ENCODE peak calls at places on chromosomes 13 and 19, in nine cellular contexts. N, V, G, F, J, Z, M, K and L are unnamed samples.

GRCh38 chr19:7870571-7871279 is 3.5 kb downstream of the PRR36 start:
- DNase-seq in N (no peak), V (peak; percentile 50), G (peak; percentile 49), F (no peak), J (no peak), Z (peak; percentile 88), M (no peak), K (peak; percentile 22), L (peak; percentile 37)

GRCh38 chr19:10270180-10270615 is 722 bp upstream of the ICAM1 start:
- DNase-seq in N (no peak), V (peak; percentile 49), G (peak; percentile 40), F (peak; percentile 60), J (peak; percentile 60), Z (peak; percentile 71), M (no peak), K (peak; percentile 68), L (peak; percentile 31)

GRCh38 chr19:5580116-5580515 is 12.4 kb upstream of the TINCR start:
- DNase-seq in N (no peak), V (no peak), G (no peak), F (no peak), J (no peak), Z (no peak), M (no peak), K (no peak), L (no peak)

GRCh38 chr13:23705578-23705977 is 135.4 kb downstream of the TNFRSF19 start:
- DNase-seq in N (no peak), V (no peak), G (no peak), F (no peak), J (no peak), Z (no peak), M (no peak), K (peak; percentile 82), L (no peak)

GRCh38 chr13:93794197-93794885 is 567.7 kb downstream of the GPC6 start:
- DNase-seq in N (no peak), V (no peak), G (no peak), F (no peak), J (no peak), Z (no peak), M (no peak), K (no peak), L (no peak)

GRCh38 chr13:50529154-50529882 is 314.2 kb downstream of the DLEU7 start:
- DNase-seq in N (peak; percentile 43), V (no peak), G (peak; percentile 72), F (no peak), J (no peak), Z (peak; percentile 84), M (peak; percentile 66), K (peak; percentile 92), L (peak; percentile 72)

GRCh38 chr19:5621945-5622464 is 571 bp downstream of the SAFB2 start:
- DNase-seq in N (no peak), V (no peak), G (peak; percentile 38), F (no peak), J (no peak), Z (no peak), M (no peak), K (no peak), L (no peak)

GRCh38 chr13:83325454-83325853 is 556.8 kb downstream of the SLITRK1 start:
- DNase-seq in N (no peak), V (no peak), G (no peak), F (no peak), J (no peak), Z (no peak), M (no peak), K (peak; percentile 21), L (no peak)

GRCh38 chr19:55256562-55257460 is 2.0 kb downstream of the PPP6R1 start:
- DNase-seq in N (no peak), V (no peak), G (no peak), F (no peak), J (no peak), Z (no peak), M (no peak), K (no peak), L (no peak)

GRCh38 chr19:38401148-38401547 is 1.7 kb upstream of the FAM98C start:
- DNase-seq in N (no peak), V (no peak), G (no peak), F (no peak), J (no peak), Z (no peak), M (no peak), K (peak; percentile 48), L (no peak)

GRCh38 chr13:70544706-70545105 is 436.5 kb upstream of the KLHL1 start:
- DNase-seq in N (no peak), V (no peak), G (no peak), F (no peak), J (no peak), Z (no peak), M (no peak), K (no peak), L (no peak)

GRCh38 chr13:110469597-110469996 is 91.9 kb downstream of the RAB20 start:
- DNase-seq in N (no peak), V (no peak), G (no peak), F (no peak), J (no peak), Z (no peak), M (no peak), K (no peak), L (no peak)

GRCh38 chr13:105466376-105466775 is 1069.1 kb downstream of the EFNB2 start:
- DNase-seq in N (no peak), V (no peak), G (no peak), F (no peak), J (no peak), Z (no peak), M (no peak), K (no peak), L (no peak)

GRCh38 chr13:34419025-34419424 is 523.0 kb upstream of the NBEA start:
- DNase-seq in N (no peak), V (no peak), G (no peak), F (no peak), J (no peak), Z (no peak), M (no peak), K (no peak), L (no peak)

GRCh38 chr19:13963603-13964105 is 11.3 kb downstream of the DCAF15 start:
- DNase-seq in N (no peak), V (no peak), G (peak; percentile 18), F (no peak), J (no peak), Z (no peak), M (no peak), K (no peak), L (no peak)
- H3K27ac ChIP-seq in N (no peak overlapping the region), V (no peak overlapping the region), G (no peak overlapping the region), F (no peak overlapping the region), J (no peak overlapping the region), Z (no peak overlapping the region), M (no peak overlapping the region), K (no peak overlapping the region), L (no peak overlapping the region)

GRCh38 chr19:790971-791604 is 6.2 kb upstream of the PTBP1 start:
- DNase-seq in N (no peak), V (no peak), G (no peak), F (no peak), J (no peak), Z (no peak), M (no peak), K (no peak), L (no peak)
- H3K27ac ChIP-seq in N (no peak overlapping the region), V (no peak overlapping the region), G (no peak overlapping the region), F (no peak overlapping the region), J (no peak overlapping the region), Z (no peak overlapping the region), M (peak overlapping the region; percentile 53), K (peak overlapping the region; percentile 57), L (no peak overlapping the region)

DNA sequence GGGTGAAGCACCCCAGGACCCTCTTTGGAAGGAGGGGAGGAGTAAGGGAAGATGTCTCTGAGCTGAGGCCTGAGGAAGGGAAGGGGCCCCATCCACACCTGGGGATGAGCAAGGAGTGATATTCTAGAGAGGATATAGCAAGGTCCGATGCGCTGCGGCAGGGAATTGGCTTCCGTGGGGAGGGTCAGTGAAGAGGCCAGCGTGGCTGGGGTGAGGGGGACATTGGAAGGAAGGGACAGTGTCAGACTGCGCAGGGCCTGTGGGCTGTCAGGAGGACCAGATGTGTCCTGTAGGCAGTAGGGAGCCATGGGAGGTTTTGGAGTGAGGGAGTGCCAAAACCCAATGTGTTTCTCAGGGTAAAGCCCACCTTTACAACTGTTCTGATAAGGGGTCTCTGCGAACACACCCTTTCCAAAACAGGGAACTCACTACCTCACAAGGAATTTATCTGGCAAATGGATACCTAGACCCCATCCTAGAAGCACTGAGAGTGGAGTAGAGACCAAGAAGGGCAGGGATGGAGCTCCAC is 3.7 kb downstream of the LMTK3 start:
- DNase-seq in N (no peak), V (no peak), G (no peak), F (no peak), J (no peak), Z (no peak), M (no peak), K (no peak), L (no peak)
- H3K27ac ChIP-seq in N (no peak overlapping the region), V (no peak overlapping the region), G (no peak overlapping the region), F (no peak overlapping the region), J (no peak overlapping the region), Z (no peak overlapping the region), M (no peak overlapping the region), K (no peak overlapping the region), L (no peak overlapping the region)

GRCh38 chr19:33430674-33431277 is 57.3 kb downstream of the CEBPG start:
- DNase-seq in N (peak; percentile 14), V (peak; percentile 27), G (no peak), F (no peak), J (peak; percentile 43), Z (peak; percentile 74), M (peak; percentile 74), K (peak; percentile 73), L (peak; percentile 44)

GRCh38 chr19:33428627-33429013 is 55.1 kb downstream of the CEBPG start:
- DNase-seq in N (no peak), V (no peak), G (no peak), F (no peak), J (no peak), Z (no peak), M (peak; percentile 22), K (no peak), L (no peak)

GRCh38 chr19:33431986-33432385 is 58.5 kb downstream of the CEBPG start:
- DNase-seq in N (no peak), V (no peak), G (no peak), F (no peak), J (no peak), Z (no peak), M (peak; percentile 35), K (no peak), L (no peak)

GRCh38 chr19:33427801-33428626 is 54.5 kb downstream of the CEBPG start:
- DNase-seq in N (no peak), V (no peak), G (no peak), F (no peak), J (no peak), Z (no peak), M (peak; percentile 42), K (no peak), L (no peak)

DNA sequence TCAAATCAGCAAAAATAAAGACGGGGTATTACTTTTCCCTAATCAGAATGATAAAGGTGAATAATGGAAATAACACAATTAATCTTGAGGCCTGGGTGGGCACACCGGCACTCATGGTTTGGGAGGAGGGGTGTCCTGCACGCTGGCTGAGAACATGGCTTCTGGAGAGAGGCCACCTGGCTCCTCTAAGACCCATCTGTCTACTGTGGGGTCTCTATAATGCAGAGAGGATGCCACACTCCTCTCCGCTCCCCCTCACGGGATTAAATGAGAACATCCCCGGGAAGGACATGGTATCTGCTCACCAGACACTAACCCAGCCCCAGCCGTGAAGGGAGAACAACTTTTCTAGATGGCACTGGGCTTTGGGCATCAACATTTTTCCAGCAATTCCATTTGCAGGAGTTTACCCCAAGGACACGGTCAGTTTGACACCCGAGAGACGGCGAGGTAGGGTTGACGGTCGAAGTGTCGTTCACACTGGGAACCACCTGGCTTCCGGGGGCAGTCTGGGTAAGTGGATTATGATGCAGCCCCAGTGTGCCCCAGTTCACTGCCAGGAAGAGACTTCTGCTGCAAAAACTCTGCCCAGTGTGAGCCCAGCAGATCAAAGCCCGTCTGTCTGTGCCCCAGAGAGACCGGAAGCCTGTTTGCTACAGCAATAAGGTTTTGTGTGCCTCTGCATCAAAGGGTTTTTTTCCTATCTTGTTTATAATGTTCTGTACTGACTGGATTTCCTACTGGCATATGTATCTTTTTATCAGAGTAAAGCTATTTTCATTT is 56.6 kb downstream of the CEBPG start:
- DNase-seq in N (no peak), V (no peak), G (no peak), F (no peak), J (no peak), Z (peak; percentile 8), M (peak; percentile 44), K (no peak), L (no peak)
- H3K27ac ChIP-seq in N (no peak overlapping the region), V (no peak overlapping the region), G (no peak overlapping the region), F (no peak overlapping the region), J (peak overlapping the region; percentile 37), Z (no peak overlapping the region), M (no peak overlapping the region), K (no peak overlapping the region), L (peak overlapping the region; percentile 53)